ENCODE peak calls at places on chromosome 18, in four cellular contexts. One of them, this sample, is unnamed.

GRCh38 chr18:73340135-73340934 is 472.5 kb upstream of the NETO1 start:
- DNase-seq in MM.1S: peak; percentile 6
- DNase-seq in GM23338: no peak
- DNase-seq in PC-3: peak; percentile 85
- DNase-seq in this sample: no peak

GRCh38 chr18:48875942-48876511 is 74.7 kb downstream of the SMAD7 start:
- DNase-seq in MM.1S: no peak
- DNase-seq in GM23338: peak; percentile 69
- DNase-seq in PC-3: no peak
- DNase-seq in this sample: no peak

GRCh38 chr18:35267161-35267651 is 22.8 kb downstream of the ZSCAN30 start:
- DNase-seq in MM.1S: no peak
- DNase-seq in GM23338: peak; percentile 89
- DNase-seq in PC-3: no peak
- DNase-seq in this sample: peak; percentile 88

GRCh38 chr18:48161911-48162698 is 231.6 kb upstream of the SMAD2 start:
- DNase-seq in MM.1S: no peak
- DNase-seq in GM23338: peak; percentile 55
- DNase-seq in PC-3: no peak
- DNase-seq in this sample: peak; percentile 31

GRCh38 chr18:45836242-45837215 is 11.1 kb downstream of the SIGLEC15 start:
- DNase-seq in MM.1S: no peak
- DNase-seq in GM23338: no peak
- DNase-seq in PC-3: no peak
- DNase-seq in this sample: no peak

GRCh38 chr18:8706545-8706980 is 1.2 kb downstream of the MTCL1 start:
- DNase-seq in MM.1S: peak; percentile 43
- DNase-seq in GM23338: no peak
- DNase-seq in PC-3: peak; percentile 11
- DNase-seq in this sample: no peak

GRCh38 chr18:25594351-25594750 is 242.4 kb upstream of the ZNF521 start:
- DNase-seq in MM.1S: no peak
- DNase-seq in GM23338: no peak
- DNase-seq in PC-3: peak; percentile 6
- DNase-seq in this sample: no peak

GRCh38 chr18:22737054-22737453 is 196.1 kb upstream of the RBBP8 start:
- DNase-seq in MM.1S: no peak
- DNase-seq in GM23338: no peak
- DNase-seq in PC-3: no peak
- DNase-seq in this sample: no peak

GRCh38 chr18:59481436-59481835 is 122.4 kb upstream of the LMAN1 start:
- DNase-seq in MM.1S: no peak
- DNase-seq in GM23338: no peak
- DNase-seq in PC-3: no peak
- DNase-seq in this sample: no peak

GRCh38 chr18:45764000-45764686 is 40.2 kb downstream of the SLC14A1 start:
- DNase-seq in MM.1S: no peak
- DNase-seq in GM23338: no peak
- DNase-seq in PC-3: peak; percentile 63
- DNase-seq in this sample: peak; percentile 43

GRCh38 chr18:69813559-69813958 is 134.1 kb downstream of the CD226 start:
- DNase-seq in MM.1S: no peak
- DNase-seq in GM23338: no peak
- DNase-seq in PC-3: no peak
- DNase-seq in this sample: no peak

GRCh38 chr18:54284535-54284934 is 15.2 kb downstream of the POLI start:
- DNase-seq in MM.1S: no peak
- DNase-seq in GM23338: no peak
- DNase-seq in PC-3: no peak
- DNase-seq in this sample: no peak

GRCh38 chr18:67243799-67244587 is 272.5 kb downstream of the DSEL start:
- DNase-seq in MM.1S: peak; percentile 34
- DNase-seq in GM23338: no peak
- DNase-seq in PC-3: no peak
- DNase-seq in this sample: peak; percentile 28

GRCh38 chr18:11872479-11873136 is 21.4 kb downstream of the CHMP1B start:
- DNase-seq in MM.1S: no peak
- DNase-seq in GM23338: peak; percentile 47
- DNase-seq in PC-3: peak; percentile 74
- DNase-seq in this sample: peak; percentile 33

GRCh38 chr18:76376668-76377358 is 118.2 kb downstream of the ZNF516 start:
- DNase-seq in MM.1S: no peak
- DNase-seq in GM23338: no peak
- DNase-seq in PC-3: no peak
- DNase-seq in this sample: no peak

GRCh38 chr18:34726286-34727004 is 16.3 kb downstream of the DTNA start:
- DNase-seq in MM.1S: no peak
- DNase-seq in GM23338: peak; percentile 20
- DNase-seq in PC-3: peak; percentile 1
- DNase-seq in this sample: no peak

GRCh38 chr18:49827996-49828395 is 14.7 kb upstream of the ACAA2 start:
- DNase-seq in MM.1S: no peak
- DNase-seq in GM23338: no peak
- DNase-seq in PC-3: no peak
- DNase-seq in this sample: no peak

GRCh38 chr18:59140287-59140885 is 702 bp downstream of the SEC11C start:
- DNase-seq in MM.1S: peak; percentile 20
- DNase-seq in GM23338: peak; percentile 59
- DNase-seq in PC-3: peak; percentile 55
- DNase-seq in this sample: peak; percentile 52

GRCh38 chr18:74856967-74857366 is 259.3 kb downstream of the ZNF407 start:
- DNase-seq in MM.1S: no peak
- DNase-seq in GM23338: no peak
- DNase-seq in PC-3: no peak
- DNase-seq in this sample: no peak

GRCh38 chr18:468841-469796 is 31.4 kb downstream of the COLEC12 start:
- DNase-seq in MM.1S: no peak
- DNase-seq in GM23338: no peak
- DNase-seq in PC-3: no peak
- DNase-seq in this sample: peak; percentile 49

GRCh38 chr18:923144-923543 is 18.5 kb downstream of the ADCYAP1 start:
- DNase-seq in MM.1S: no peak
- DNase-seq in GM23338: no peak
- DNase-seq in PC-3: no peak
- DNase-seq in this sample: no peak

GRCh38 chr18:21141678-21142422 is 30.2 kb upstream of the ROCK1 start:
- DNase-seq in MM.1S: no peak
- DNase-seq in GM23338: peak; percentile 5
- DNase-seq in PC-3: no peak
- DNase-seq in this sample: no peak

GRCh38 chr18:51257150-51257549 is 59.7 kb upstream of the MEX3C start:
- DNase-seq in MM.1S: no peak
- DNase-seq in GM23338: no peak
- DNase-seq in PC-3: no peak
- DNase-seq in this sample: no peak

GRCh38 chr18:433960-434359 is 66.5 kb downstream of the COLEC12 start:
- DNase-seq in MM.1S: no peak
- DNase-seq in GM23338: no peak
- DNase-seq in PC-3: no peak
- DNase-seq in this sample: no peak

GRCh38 chr18:47560693-47561092 is 309.2 kb upstream of the SKOR2 start:
- DNase-seq in MM.1S: no peak
- DNase-seq in GM23338: peak; percentile 64
- DNase-seq in PC-3: no peak
- DNase-seq in this sample: no peak

GRCh38 chr18:34977787-34978532 is 63.3 kb upstream of the MAPRE2 start:
- DNase-seq in MM.1S: peak; percentile 72
- DNase-seq in GM23338: peak; percentile 84
- DNase-seq in PC-3: no peak
- DNase-seq in this sample: peak; percentile 49

GRCh38 chr18:36078751-36079529 is 11.6 kb upstream of the RPRD1A start:
- DNase-seq in MM.1S: no peak
- DNase-seq in GM23338: no peak
- DNase-seq in PC-3: no peak
- DNase-seq in this sample: no peak

GRCh38 chr18:39801848-39802247 is 2153.2 kb upstream of the PIK3C3 start:
- DNase-seq in MM.1S: no peak
- DNase-seq in GM23338: no peak
- DNase-seq in PC-3: no peak
- DNase-seq in this sample: no peak

GRCh38 chr18:159037-159652 is 788 bp downstream of the USP14 start:
- DNase-seq in MM.1S: peak; percentile 39
- DNase-seq in GM23338: peak; percentile 27
- DNase-seq in PC-3: peak; percentile 28
- DNase-seq in this sample: peak; percentile 28

GRCh38 chr18:45962461-45962860 is 4.7 kb downstream of the EPG5 start:
- DNase-seq in MM.1S: peak; percentile 49
- DNase-seq in GM23338: no peak
- DNase-seq in PC-3: peak; percentile 56
- DNase-seq in this sample: no peak

GRCh38 chr18:59988098-59988706 is 88.4 kb downstream of the PMAIP1 start:
- DNase-seq in MM.1S: peak; percentile 43
- DNase-seq in GM23338: peak; percentile 65
- DNase-seq in PC-3: peak; percentile 69
- DNase-seq in this sample: peak; percentile 51

GRCh38 chr18:62957885-62958472 is 242.6 kb downstream of the PHLPP1 start:
- DNase-seq in MM.1S: peak; percentile 73
- DNase-seq in GM23338: peak; percentile 79
- DNase-seq in PC-3: peak; percentile 68
- DNase-seq in this sample: peak; percentile 54

GRCh38 chr18:75869197-75869596 is 441.7 kb upstream of the SMIM21 start:
- DNase-seq in MM.1S: no peak
- DNase-seq in GM23338: no peak
- DNase-seq in PC-3: no peak
- DNase-seq in this sample: no peak

GRCh38 chr18:34710430-34711386 is 610 bp downstream of the DTNA start:
- DNase-seq in MM.1S: no peak
- DNase-seq in GM23338: no peak
- DNase-seq in PC-3: no peak
- DNase-seq in this sample: peak; percentile 66

GRCh38 chr18:27235218-27235870 is 50.2 kb upstream of the CHST9 start:
- DNase-seq in MM.1S: no peak
- DNase-seq in GM23338: no peak
- DNase-seq in PC-3: no peak
- DNase-seq in this sample: no peak

GRCh38 chr18:70022636-70023035 is 75.0 kb upstream of the CD226 start:
- DNase-seq in MM.1S: no peak
- DNase-seq in GM23338: no peak
- DNase-seq in PC-3: no peak
- DNase-seq in this sample: no peak

GRCh38 chr18:69945220-69946114 is 2.2 kb downstream of the CD226 start:
- DNase-seq in MM.1S: no peak
- DNase-seq in GM23338: no peak
- DNase-seq in PC-3: no peak
- DNase-seq in this sample: no peak

GRCh38 chr18:58554404-58554803 is 74.5 kb downstream of the ALPK2 start:
- DNase-seq in MM.1S: no peak
- DNase-seq in GM23338: no peak
- DNase-seq in PC-3: no peak
- DNase-seq in this sample: no peak

DNA sequence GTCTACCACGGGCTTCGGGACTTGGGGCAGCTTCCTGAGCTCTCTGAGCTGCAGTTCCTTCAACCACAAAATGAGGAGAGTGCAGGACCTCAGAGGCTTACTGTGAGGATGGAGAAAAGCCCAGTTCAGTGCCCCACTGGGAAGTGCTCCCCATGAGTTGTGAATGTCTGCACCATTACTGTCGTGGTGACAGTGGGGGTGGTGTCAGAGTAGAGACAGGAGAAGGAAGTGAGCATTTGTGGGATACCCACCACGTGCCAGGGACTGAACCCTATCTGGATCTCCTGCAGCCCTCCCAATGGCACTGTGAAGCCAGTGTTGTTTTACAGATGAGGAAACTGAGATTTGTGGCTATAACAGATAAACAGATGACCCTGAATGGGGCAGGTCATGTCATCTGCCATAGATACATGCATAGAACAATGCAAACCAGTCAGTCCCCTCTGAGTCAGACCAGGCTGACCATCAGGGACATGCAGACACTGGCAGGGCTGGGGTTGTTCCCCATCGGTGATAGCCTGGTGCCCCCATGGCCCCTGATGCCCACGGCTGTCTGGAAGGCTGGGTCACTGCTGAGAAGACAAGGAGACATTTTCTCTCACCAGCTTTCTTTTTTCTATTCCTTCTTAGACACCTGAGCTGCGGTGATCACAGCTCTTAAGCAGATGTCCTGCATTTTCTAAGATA is 60.8 kb downstream of the EMILIN2 start:
- DNase-seq in MM.1S: no peak
- DNase-seq in GM23338: no peak
- DNase-seq in PC-3: no peak
- DNase-seq in this sample: no peak
- TF ChIP-seq EZH2 in MM.1S: no peak
- TF ChIP-seq EZH2 in GM23338: no peak
- TF ChIP-seq EZH2 in PC-3: no peak
- TF ChIP-seq EZH2 in this sample: no peak

DNA sequence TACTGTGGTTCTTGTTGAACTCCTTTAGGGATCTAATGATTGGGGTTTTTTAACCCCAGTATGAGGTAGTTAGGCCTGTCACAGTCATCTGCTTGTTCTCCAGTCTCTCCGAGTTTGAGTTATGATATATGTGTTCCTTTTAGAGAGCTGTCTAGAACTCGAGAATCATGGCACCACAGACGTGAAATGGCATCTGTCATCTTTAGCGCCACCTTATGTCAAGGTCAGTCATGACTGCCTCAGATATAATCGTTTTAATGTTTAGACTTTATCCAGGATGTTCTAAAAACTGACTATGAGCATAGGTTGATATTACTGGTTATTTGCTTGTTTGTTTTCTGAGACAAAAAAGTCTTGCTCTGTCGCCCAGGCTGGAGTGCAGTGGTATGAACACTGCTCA is 112.2 kb downstream of the CEP192 start:
- DNase-seq in MM.1S: no peak
- DNase-seq in GM23338: peak; percentile 51
- DNase-seq in PC-3: peak; percentile 36
- DNase-seq in this sample: peak; percentile 27
- TF ChIP-seq CTCF in MM.1S: peak; percentile 34
- TF ChIP-seq CTCF in GM23338: peak; percentile 63
- TF ChIP-seq CTCF in PC-3: peak; percentile 70
- TF ChIP-seq CTCF in this sample: peak; percentile 52

GRCh38 chr18:57434536-57435494 is at the start of gene ONECUT2:
- DNase-seq in MM.1S: no peak
- DNase-seq in GM23338: peak; percentile 98
- DNase-seq in PC-3: peak; percentile 95
- DNase-seq in this sample: peak; percentile 97
- TF ChIP-seq EZH2 in MM.1S: no peak
- TF ChIP-seq EZH2 in GM23338: peak; percentile 74
- TF ChIP-seq EZH2 in PC-3: peak; percentile 38
- TF ChIP-seq EZH2 in this sample: peak; percentile 90

GRCh38 chr18:61955644-61956043 is 62.8 kb upstream of the RNF152 start:
- DNase-seq in MM.1S: peak; percentile 21
- DNase-seq in GM23338: no peak
- DNase-seq in PC-3: no peak
- DNase-seq in this sample: no peak

GRCh38 chr18:61953161-61953560 is 60.4 kb upstream of the RNF152 start:
- DNase-seq in MM.1S: no peak
- DNase-seq in GM23338: no peak
- DNase-seq in PC-3: no peak
- DNase-seq in this sample: no peak

GRCh38 chr18:61953641-61954040 is 60.8 kb upstream of the RNF152 start:
- DNase-seq in MM.1S: no peak
- DNase-seq in GM23338: no peak
- DNase-seq in PC-3: no peak
- DNase-seq in this sample: no peak

GRCh38 chr18:61954347-61954746 is 61.5 kb upstream of the RNF152 start:
- DNase-seq in MM.1S: no peak
- DNase-seq in GM23338: no peak
- DNase-seq in PC-3: no peak
- DNase-seq in this sample: no peak

GRCh38 chr18:61957801-61958516 is 65.2 kb upstream of the RNF152 start:
- DNase-seq in MM.1S: no peak
- DNase-seq in GM23338: peak; percentile 23
- DNase-seq in PC-3: no peak
- DNase-seq in this sample: no peak
- TF ChIP-seq CTCF in MM.1S: no peak
- TF ChIP-seq CTCF in GM23338: peak; percentile 9
- TF ChIP-seq CTCF in PC-3: peak; percentile 17
- TF ChIP-seq CTCF in this sample: no peak

This sample was measured in A673.